ENCODE peak calls at places on chromosomes 4 and X, in four cellular contexts. W is heart right ventricle, Q is endothelial cell, T is A549. D is an unnamed sample.

GRCh38 chrX:109732319-109732779 is 708 bp downstream of the ACSL4 start:
- DNase-seq in W (no peak), Q (peak), T (peak), D (no peak)

GRCh38 chrX:133435544-133436124 is 20.3 kb upstream of the GPC4 start:
- DNase-seq in W (no peak), Q (no peak), T (no peak), D (no peak)

GRCh38 chr4:11908205-11908604 is 479.5 kb upstream of the HS3ST1 start:
- DNase-seq in W (no peak), Q (no peak), T (no peak), D (no peak)

GRCh38 chr4:146638801-146639351 is at the start of gene POU4F2:
- DNase-seq in W (no peak), Q (peak), T (no peak), D (peak)

GRCh38 chr4:141730805-141731204 is 94.4 kb downstream of the IL15 start:
- DNase-seq in W (no peak), Q (no peak), T (no peak), D (no peak)

GRCh38 chrX:103398321-103398937 is 22.1 kb downstream of the BEX3 start:
- DNase-seq in W (no peak), Q (no peak), T (peak), D (no peak)

GRCh38 chr4:148065069-148065468 is 333.2 kb downstream of the ARHGAP10 start:
- DNase-seq in W (no peak), Q (no peak), T (no peak), D (no peak)

GRCh38 chrX:46903458-46904242 is 8.6 kb upstream of the JADE3 start:
- DNase-seq in W (peak), Q (peak), T (peak), D (peak)

GRCh38 chr4:54095110-54095800 is 4.7 kb upstream of the GSX2 start:
- DNase-seq in W (no peak), Q (no peak), T (no peak), D (no peak)

GRCh38 chr4:11529625-11530201 is 101.0 kb upstream of the HS3ST1 start:
- DNase-seq in W (no peak), Q (no peak), T (no peak), D (no peak)

GRCh38 chr4:79611026-79611425 is 203.0 kb upstream of the GK2 start:
- DNase-seq in W (no peak), Q (no peak), T (no peak), D (no peak)

GRCh38 chrX:71367396-71367795 is 1.2 kb downstream of the TAF1 start:
- DNase-seq in W (no peak), Q (no peak), T (no peak), D (no peak)

GRCh38 chr4:186216465-186217024 is 10.8 kb upstream of the KLKB1 start:
- DNase-seq in W (no peak), Q (no peak), T (no peak), D (no peak)

GRCh38 chrX:20269848-20270556 is 3.3 kb upstream of the RPS6KA3 start:
- DNase-seq in W (no peak), Q (no peak), T (no peak), D (no peak)

GRCh38 chr4:67436742-67437141 is 108.6 kb downstream of the CENPC start:
- DNase-seq in W (no peak), Q (no peak), T (no peak), D (peak)

GRCh38 chrX:39822133-39822748 is 275.5 kb downstream of the BCOR start:
- DNase-seq in W (no peak), Q (no peak), T (no peak), D (no peak)

GRCh38 chr4:76987153-76987562 is 37.6 kb downstream of the SEPTIN11 start:
- DNase-seq in W (peak), Q (no peak), T (no peak), D (no peak)

GRCh38 chrX:31297881-31298280 is 226.0 kb upstream of the FTHL17 start:
- DNase-seq in W (no peak), Q (no peak), T (no peak), D (no peak)

GRCh38 chr4:76674995-76675394 is 222.9 kb downstream of the SOWAHB start:
- DNase-seq in W (no peak), Q (no peak), T (no peak), D (no peak)

GRCh38 chr4:184653650-184654049 is 4.1 kb downstream of the PRIMPOL start:
- DNase-seq in W (no peak), Q (no peak), T (no peak), D (no peak)

GRCh38 chr4:41141910-41142309 is 72.4 kb downstream of the APBB2 start:
- DNase-seq in W (no peak), Q (no peak), T (no peak), D (no peak)

GRCh38 chr4:30854566-30854965 is 134.4 kb downstream of the PCDH7 start:
- DNase-seq in W (no peak), Q (no peak), T (no peak), D (no peak)

GRCh38 chr4:53196195-53196641 is 169.6 kb downstream of the SCFD2 start:
- DNase-seq in W (no peak), Q (no peak), T (no peak), D (peak)

GRCh38 chr4:138868562-138868961 is 147.0 kb upstream of the NOCT start:
- DNase-seq in W (no peak), Q (no peak), T (no peak), D (no peak)

GRCh38 chrX:76454456-76454927 is 27.0 kb downstream of the MAGEE1 start:
- DNase-seq in W (no peak), Q (peak), T (no peak), D (no peak)

GRCh38 chr4:3824521-3825270 is 58.5 kb downstream of the ADRA2C start:
- DNase-seq in W (no peak), Q (no peak), T (no peak), D (no peak)

GRCh38 chr4:84582988-84583870 is at the start of gene CDS1:
- DNase-seq in W (peak), Q (peak), T (peak), D (peak)

DNA sequence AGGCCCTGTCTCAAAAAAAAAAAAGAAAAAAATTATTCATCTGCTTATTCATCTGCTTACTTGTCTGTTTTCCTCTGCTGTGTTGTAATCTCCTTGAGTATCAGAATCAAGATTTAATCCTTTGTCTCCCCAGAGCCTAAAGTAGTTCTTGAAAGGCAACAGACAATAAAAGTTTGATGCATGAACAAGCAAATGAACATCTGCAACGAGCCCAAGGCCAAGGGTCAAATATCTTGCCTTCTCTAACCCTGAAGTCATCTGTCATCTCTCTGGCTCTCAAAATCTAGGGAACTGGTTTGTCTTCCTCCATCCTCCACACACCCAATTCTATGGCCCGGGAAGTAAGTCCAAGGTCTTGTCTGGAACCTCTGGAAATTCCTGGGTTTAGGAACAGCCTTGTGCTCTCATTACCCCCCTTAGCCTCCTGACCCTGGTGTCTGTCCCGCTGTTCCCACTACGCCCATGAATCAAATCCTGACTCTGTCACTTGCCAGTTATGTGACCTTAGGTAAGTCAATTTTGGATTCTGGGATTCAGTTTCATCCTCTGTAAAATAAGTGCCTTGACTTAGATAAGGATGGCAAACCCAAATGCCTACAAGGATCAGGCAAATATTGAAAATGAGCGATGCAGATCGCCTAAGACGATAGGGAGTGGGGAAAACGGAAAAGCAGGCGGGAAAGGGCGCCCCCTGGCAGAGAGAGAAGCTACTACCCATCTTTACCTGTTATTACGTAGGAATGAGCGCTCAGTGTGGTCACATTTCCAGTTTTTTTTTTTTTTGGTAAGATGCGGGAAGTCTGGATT is 102.7 kb upstream of the DHX15 start:
- DNase-seq in W (peak), Q (no peak), T (peak), D (peak)
- TF ChIP-seq CTCF in W (peak), Q (peak), T (peak), D (peak)

DNA sequence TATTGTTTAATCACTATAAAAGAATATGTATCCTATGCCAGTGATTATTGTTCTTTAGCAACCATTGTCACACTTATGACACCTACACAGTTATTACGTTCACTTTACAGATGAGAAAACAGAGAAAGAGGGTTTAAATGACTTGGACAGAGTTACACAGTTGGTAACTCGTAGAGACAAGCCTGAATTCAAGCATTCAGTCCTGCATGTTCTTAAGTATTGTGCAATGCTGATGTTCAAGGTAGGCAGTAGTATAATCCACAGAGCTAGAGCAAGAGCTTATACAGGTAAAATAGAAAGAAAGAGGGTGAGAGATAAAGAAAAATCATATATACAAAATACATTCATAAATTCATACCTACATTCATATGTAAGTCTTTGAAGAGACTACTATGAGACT is 249.8 kb upstream of the ANXA10 start:
- DNase-seq in W (no peak), Q (no peak), T (no peak), D (no peak)
- TF ChIP-seq CTCF in W (no peak), Q (no peak), T (no peak), D (no peak)

DNA sequence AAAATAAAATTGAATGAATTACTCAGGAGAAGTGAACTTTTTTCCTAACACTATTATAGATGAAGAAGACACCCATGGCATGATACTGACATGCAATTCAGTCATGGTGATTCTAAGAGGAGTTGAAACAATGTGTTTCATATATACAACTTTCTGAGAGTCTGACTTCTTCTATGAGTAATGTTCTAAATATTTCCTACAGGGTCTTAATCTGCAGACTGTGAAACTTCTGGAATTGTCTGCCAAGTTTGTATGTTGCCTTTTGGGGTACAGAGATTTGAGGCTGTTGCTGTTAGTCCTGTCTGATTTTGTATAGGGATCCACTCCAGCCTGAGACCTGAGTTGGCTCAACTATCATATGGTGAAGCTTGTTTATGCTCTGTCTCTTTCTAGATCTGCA is 160.6 kb upstream of the GATB start:
- DNase-seq in W (no peak), Q (no peak), T (no peak), D (no peak)
- TF ChIP-seq CTCF in W (no peak), Q (no peak), T (no peak), D (no peak)

GRCh38 chrX:79268788-79269187 is 98.3 kb downstream of the ITM2A start:
- DNase-seq in W (no peak), Q (no peak), T (no peak), D (no peak)

GRCh38 chrX:79266702-79267101 is 100.4 kb downstream of the ITM2A start:
- DNase-seq in W (no peak), Q (no peak), T (no peak), D (no peak)

GRCh38 chrX:79270401-79270800 is 96.7 kb downstream of the ITM2A start:
- DNase-seq in W (peak), Q (peak), T (no peak), D (no peak)
- TF ChIP-seq CTCF in W (peak), Q (no peak), T (no peak), D (peak)